ENCODE peak calls at places on chromosomes 6 and 20, in seven cellular contexts. E is activated T-helper 1 cell treated with anti-CD3 and anti-CD28 coated beads, Interleukin-12 subunit alpha, Interleukin-12 subunit beta, Interleukin-2, Interleukin-4 antibody, amounts not matched to agents 30 ng/mL and 10 ng/mL and 1 ng/mL, durations not matched to agents 14 hours and 24 hours and 36 hours; P is mesendoderm; B is T-helper 2 cell; I is pons; Z is neural crest cell; O is HCT116. Q is an unnamed sample.

GRCh38 chr6:85065831-85066230 is 301.4 kb upstream of the TBX18 start:
- DNase-seq in E (no peak), P (no peak), B (no peak), I (no peak), Z (no peak), O (no peak), Q (no peak)

GRCh38 chr6:66489269-66489987 is 782.4 kb upstream of the EYS start:
- DNase-seq in E (no peak), P (no peak), B (no peak), I (no peak), Z (no peak), O (no peak), Q (no peak)

GRCh38 chr6:21586760-21587181 is 6.8 kb upstream of the SOX4 start:
- DNase-seq in E (no peak), P (no peak), B (no peak), I (no peak), Z (no peak), O (no peak), Q (no peak)

GRCh38 chr20:29079769-29080690 is 2177.4 kb upstream of the DEFB115 start:
- DNase-seq in E (no peak), P (no peak), B (peak; percentile 19), I (no peak), Z (no peak), O (no peak), Q (no peak)

GRCh38 chr6:125073071-125073470 is 80.5 kb upstream of the TPD52L1 start:
- DNase-seq in E (no peak), P (no peak), B (no peak), I (no peak), Z (no peak), O (no peak), Q (no peak)

GRCh38 chr20:46883847-46884246 is 10.8 kb upstream of the EYA2 start:
- DNase-seq in E (no peak), P (no peak), B (no peak), I (no peak), Z (no peak), O (no peak), Q (no peak)

GRCh38 chr6:121522771-121523386 is 87.4 kb downstream of the GJA1 start:
- DNase-seq in E (no peak), P (no peak), B (no peak), I (no peak), Z (no peak), O (no peak), Q (no peak)

GRCh38 chr6:127382413-127382812 is 39.0 kb upstream of the ECHDC1 start:
- DNase-seq in E (no peak), P (no peak), B (no peak), I (no peak), Z (no peak), O (no peak), Q (no peak)

GRCh38 chr6:111804627-111805235 is 68.5 kb downstream of the FYN start:
- DNase-seq in E (peak; percentile 67), P (no peak), B (peak; percentile 55), I (no peak), Z (no peak), O (no peak), Q (peak; percentile 58)

Q was measured in MV-4-11.